ENCODE peak calls at places on chromosomes 13 and 19, in four cellular contexts. V is CD4-positive, alpha-beta T cell; U is foreskin fibroblast; M is left colon. R is an unnamed sample.

GRCh38 chr19:3183721-3184641 is 1.7 kb upstream of the NCLN start:
- DNase-seq in V (no peak), U (no peak), M (no peak), R (no peak)

GRCh38 chr19:3606690-3607289 is at the start of gene TBXA2R:
- DNase-seq in U (peak), M (peak), V (peak), R (peak)

GRCh38 chr13:30276178-30276577 is 31.2 kb downstream of the KATNAL1 start:
- DNase-seq in U (no peak), M (no peak), V (no peak), R (no peak)

GRCh38 chr19:38949580-38950367 is 19.0 kb downstream of the MRPS12 start:
- DNase-seq in V (peak), U (peak), M (peak), R (peak)

GRCh38 chr19:40646564-40647254 is 43.7 kb downstream of the NUMBL start:
- DNase-seq in V (no peak), M (no peak), U (no peak), R (no peak)

GRCh38 chr13:79541426-79542049 is 60.6 kb downstream of the NDFIP2 start:
- DNase-seq in M (no peak), V (no peak), U (peak), R (no peak)

GRCh38 chr19:43028866-43029265 is 2.6 kb upstream of the PSG11 start:
- DNase-seq in V (no peak), M (no peak), U (no peak), R (no peak)

GRCh38 chr19:19552811-19553210 is 14.7 kb downstream of the CILP2 start:
- DNase-seq in U (peak), V (no peak), M (no peak), R (peak)

GRCh38 chr13:21486322-21486721 is 27.2 kb upstream of the ZDHHC20 start:
- DNase-seq in U (no peak), V (no peak), M (no peak), R (no peak)

GRCh38 chr19:28874742-28875141 is 338.2 kb downstream of the UQCRFS1 start:
- DNase-seq in M (peak), U (no peak), V (no peak), R (no peak)

GRCh38 chr19:39224910-39225309 is 19.9 kb downstream of the IFNL3 start:
- DNase-seq in U (no peak), M (no peak), V (no peak), R (no peak)

GRCh38 chr13:88887045-88887662 is 1216.0 kb downstream of the SLITRK5 start:
- DNase-seq in M (no peak), V (no peak), U (no peak), R (no peak)

GRCh38 chr19:55579766-55580621 is 654 bp downstream of the ZNF579 start:
- DNase-seq in U (peak), M (no peak), V (no peak), R (peak)

GRCh38 chr19:48881741-48882657 is 9.8 kb downstream of the PPP1R15A start:
- DNase-seq in U (peak), V (no peak), M (no peak), R (no peak)

R was measured in glutamatergic neuron.